ENCODE peak calls at places on chromosomes 11 and 22, in ten cellular contexts. One of them, this sample, is unnamed.

GRCh38 chr11:65309006-65309405 is 5.7 kb upstream of the CDC42EP2 start:
- DNase-seq in A549: no peak
- DNase-seq in body of pancreas: no peak
- DNase-seq in AG09309: no peak
- DNase-seq in hepatocyte: no peak
- DNase-seq in foreskin fibroblast: no peak
- DNase-seq in HFF-Myc: no peak
- DNase-seq in IMR-90: no peak
- DNase-seq in fibroblast of the aortic adventitia: no peak
- DNase-seq in fibroblast of mammary gland: no peak
- DNase-seq in this sample: no peak

GRCh38 chr11:75347781-75348613 is 3.5 kb downstream of the ARRB1 start:
- DNase-seq in A549: no peak
- DNase-seq in body of pancreas: no peak
- DNase-seq in AG09309: peak; percentile 67
- DNase-seq in hepatocyte: peak; percentile 63
- DNase-seq in foreskin fibroblast: peak; percentile 96
- DNase-seq in HFF-Myc: peak; percentile 98
- DNase-seq in IMR-90: peak; percentile 98
- DNase-seq in fibroblast of the aortic adventitia: peak; percentile 97
- DNase-seq in fibroblast of mammary gland: peak; percentile 98
- DNase-seq in this sample: peak; percentile 96

GRCh38 chr11:86461892-86462291 is 87.2 kb downstream of the CCDC81 start:
- DNase-seq in A549: no peak
- DNase-seq in body of pancreas: no peak
- DNase-seq in AG09309: no peak
- DNase-seq in hepatocyte: no peak
- DNase-seq in foreskin fibroblast: no peak
- DNase-seq in HFF-Myc: no peak
- DNase-seq in IMR-90: no peak
- DNase-seq in fibroblast of the aortic adventitia: no peak
- DNase-seq in fibroblast of mammary gland: no peak
- DNase-seq in this sample: no peak

GRCh38 chr11:19419021-19419750 is 178.4 kb upstream of the E2F8 start:
- DNase-seq in A549: peak; percentile 69
- DNase-seq in body of pancreas: no peak
- DNase-seq in AG09309: no peak
- DNase-seq in hepatocyte: no peak
- DNase-seq in foreskin fibroblast: peak; percentile 15
- DNase-seq in HFF-Myc: no peak
- DNase-seq in IMR-90: peak; percentile 89
- DNase-seq in fibroblast of the aortic adventitia: peak; percentile 85
- DNase-seq in fibroblast of mammary gland: peak; percentile 51
- DNase-seq in this sample: no peak

GRCh38 chr11:107821199-107821926 is 37.2 kb downstream of the SLC35F2 start:
- DNase-seq in A549: no peak
- DNase-seq in body of pancreas: no peak
- DNase-seq in AG09309: no peak
- DNase-seq in hepatocyte: no peak
- DNase-seq in foreskin fibroblast: no peak
- DNase-seq in HFF-Myc: no peak
- DNase-seq in IMR-90: peak; percentile 50
- DNase-seq in fibroblast of the aortic adventitia: peak; percentile 25
- DNase-seq in fibroblast of mammary gland: peak; percentile 40
- DNase-seq in this sample: peak; percentile 5

GRCh38 chr11:43904737-43905515 is 24.3 kb downstream of the ALKBH3 start:
- DNase-seq in A549: no peak
- DNase-seq in body of pancreas: no peak
- DNase-seq in AG09309: peak; percentile 25
- DNase-seq in hepatocyte: no peak
- DNase-seq in foreskin fibroblast: peak; percentile 15
- DNase-seq in HFF-Myc: no peak
- DNase-seq in IMR-90: peak; percentile 76
- DNase-seq in fibroblast of the aortic adventitia: peak; percentile 70
- DNase-seq in fibroblast of mammary gland: peak; percentile 82
- DNase-seq in this sample: no peak

GRCh38 chr11:2797741-2798361 is 87.7 kb downstream of the CDKN1C start:
- DNase-seq in A549: no peak
- DNase-seq in body of pancreas: no peak
- DNase-seq in AG09309: no peak
- DNase-seq in hepatocyte: no peak
- DNase-seq in foreskin fibroblast: no peak
- DNase-seq in HFF-Myc: no peak
- DNase-seq in IMR-90: no peak
- DNase-seq in fibroblast of the aortic adventitia: no peak
- DNase-seq in fibroblast of mammary gland: no peak
- DNase-seq in this sample: no peak

GRCh38 chr11:91272089-91272488 is 952.5 kb upstream of the FAT3 start:
- DNase-seq in A549: no peak
- DNase-seq in body of pancreas: no peak
- DNase-seq in AG09309: no peak
- DNase-seq in hepatocyte: no peak
- DNase-seq in foreskin fibroblast: no peak
- DNase-seq in HFF-Myc: no peak
- DNase-seq in IMR-90: no peak
- DNase-seq in fibroblast of the aortic adventitia: no peak
- DNase-seq in fibroblast of mammary gland: no peak
- DNase-seq in this sample: no peak

GRCh38 chr11:69075421-69076128 is 26.8 kb downstream of the TPCN2 start:
- DNase-seq in A549: no peak
- DNase-seq in body of pancreas: peak; percentile 35
- DNase-seq in AG09309: peak; percentile 95
- DNase-seq in hepatocyte: no peak
- DNase-seq in foreskin fibroblast: peak; percentile 97
- DNase-seq in HFF-Myc: peak; percentile 82
- DNase-seq in IMR-90: peak; percentile 99
- DNase-seq in fibroblast of the aortic adventitia: peak; percentile 99
- DNase-seq in fibroblast of mammary gland: peak; percentile 99
- DNase-seq in this sample: peak; percentile 96

GRCh38 chr11:68199295-68199987 is 13.7 kb downstream of the KMT5B start:
- DNase-seq in A549: no peak
- DNase-seq in body of pancreas: no peak
- DNase-seq in AG09309: no peak
- DNase-seq in hepatocyte: no peak
- DNase-seq in foreskin fibroblast: no peak
- DNase-seq in HFF-Myc: no peak
- DNase-seq in IMR-90: no peak
- DNase-seq in fibroblast of the aortic adventitia: no peak
- DNase-seq in fibroblast of mammary gland: no peak
- DNase-seq in this sample: no peak

GRCh38 chr11:82494988-82495432 is 238.7 kb downstream of the FAM181B start:
- DNase-seq in A549: peak; percentile 10
- DNase-seq in body of pancreas: peak; percentile 10
- DNase-seq in AG09309: no peak
- DNase-seq in hepatocyte: peak; percentile 47
- DNase-seq in foreskin fibroblast: no peak
- DNase-seq in HFF-Myc: no peak
- DNase-seq in IMR-90: no peak
- DNase-seq in fibroblast of the aortic adventitia: no peak
- DNase-seq in fibroblast of mammary gland: peak; percentile 5
- DNase-seq in this sample: no peak
- TF ChIP-seq CTCF in A549: no peak
- TF ChIP-seq CTCF in body of pancreas: peak; percentile 59
- TF ChIP-seq CTCF in AG09309: no peak
- TF ChIP-seq CTCF in hepatocyte: peak; percentile 41
- TF ChIP-seq CTCF in foreskin fibroblast: no peak
- TF ChIP-seq CTCF in HFF-Myc: no peak
- TF ChIP-seq CTCF in IMR-90: peak; percentile 8
- TF ChIP-seq CTCF in fibroblast of the aortic adventitia: no peak
- TF ChIP-seq CTCF in fibroblast of mammary gland: peak; percentile 18
- TF ChIP-seq CTCF in this sample: no peak

GRCh38 chr22:39932918-39933649 is 27.1 kb upstream of the TMA7B start:
- DNase-seq in A549: peak; percentile 22
- DNase-seq in body of pancreas: peak; percentile 52
- DNase-seq in AG09309: no peak
- DNase-seq in hepatocyte: peak; percentile 36
- DNase-seq in foreskin fibroblast: no peak
- DNase-seq in HFF-Myc: no peak
- DNase-seq in IMR-90: no peak
- DNase-seq in fibroblast of the aortic adventitia: peak; percentile 7
- DNase-seq in fibroblast of mammary gland: peak; percentile 43
- DNase-seq in this sample: peak; percentile 3
- TF ChIP-seq CTCF in A549: no peak
- TF ChIP-seq CTCF in body of pancreas: peak; percentile 63
- TF ChIP-seq CTCF in AG09309: peak; percentile 60
- TF ChIP-seq CTCF in hepatocyte: peak; percentile 41
- TF ChIP-seq CTCF in foreskin fibroblast: peak; percentile 60
- TF ChIP-seq CTCF in HFF-Myc: peak; percentile 81
- TF ChIP-seq CTCF in IMR-90: peak; percentile 44
- TF ChIP-seq CTCF in fibroblast of the aortic adventitia: peak; percentile 56
- TF ChIP-seq CTCF in fibroblast of mammary gland: peak; percentile 73
- TF ChIP-seq CTCF in this sample: peak; percentile 82

GRCh38 chr11:17498058-17498457 is 21.4 kb upstream of the ABCC8 start:
- DNase-seq in A549: no peak
- DNase-seq in body of pancreas: no peak
- DNase-seq in AG09309: no peak
- DNase-seq in hepatocyte: no peak
- DNase-seq in foreskin fibroblast: no peak
- DNase-seq in HFF-Myc: no peak
- DNase-seq in IMR-90: no peak
- DNase-seq in fibroblast of the aortic adventitia: no peak
- DNase-seq in fibroblast of mammary gland: no peak
- DNase-seq in this sample: no peak

GRCh38 chr11:17502630-17503029 is 26.0 kb upstream of the ABCC8 start:
- DNase-seq in A549: no peak
- DNase-seq in body of pancreas: no peak
- DNase-seq in AG09309: no peak
- DNase-seq in hepatocyte: no peak
- DNase-seq in foreskin fibroblast: no peak
- DNase-seq in HFF-Myc: no peak
- DNase-seq in IMR-90: no peak
- DNase-seq in fibroblast of the aortic adventitia: no peak
- DNase-seq in fibroblast of mammary gland: no peak
- DNase-seq in this sample: no peak

GRCh38 chr11:17500673-17501072 is 24.0 kb upstream of the ABCC8 start:
- DNase-seq in A549: no peak
- DNase-seq in body of pancreas: no peak
- DNase-seq in AG09309: no peak
- DNase-seq in hepatocyte: no peak
- DNase-seq in foreskin fibroblast: no peak
- DNase-seq in HFF-Myc: no peak
- DNase-seq in IMR-90: no peak
- DNase-seq in fibroblast of the aortic adventitia: no peak
- DNase-seq in fibroblast of mammary gland: no peak
- DNase-seq in this sample: no peak

GRCh38 chr11:17496406-17496805 is 19.8 kb upstream of the ABCC8 start:
- DNase-seq in A549: no peak
- DNase-seq in body of pancreas: no peak
- DNase-seq in AG09309: no peak
- DNase-seq in hepatocyte: no peak
- DNase-seq in foreskin fibroblast: peak; percentile 8
- DNase-seq in HFF-Myc: no peak
- DNase-seq in IMR-90: no peak
- DNase-seq in fibroblast of the aortic adventitia: peak; percentile 77
- DNase-seq in fibroblast of mammary gland: peak; percentile 12
- DNase-seq in this sample: no peak

GRCh38 chr11:17498475-17498874 is 21.8 kb upstream of the ABCC8 start:
- DNase-seq in A549: no peak
- DNase-seq in body of pancreas: no peak
- DNase-seq in AG09309: no peak
- DNase-seq in hepatocyte: no peak
- DNase-seq in foreskin fibroblast: peak; percentile 14
- DNase-seq in HFF-Myc: no peak
- DNase-seq in IMR-90: no peak
- DNase-seq in fibroblast of the aortic adventitia: no peak
- DNase-seq in fibroblast of mammary gland: no peak
- DNase-seq in this sample: no peak
- TF ChIP-seq CTCF in A549: no peak
- TF ChIP-seq CTCF in body of pancreas: no peak
- TF ChIP-seq CTCF in AG09309: peak; percentile 39
- TF ChIP-seq CTCF in hepatocyte: no peak
- TF ChIP-seq CTCF in foreskin fibroblast: peak; percentile 25
- TF ChIP-seq CTCF in HFF-Myc: peak; percentile 16
- TF ChIP-seq CTCF in IMR-90: peak; percentile 17
- TF ChIP-seq CTCF in fibroblast of the aortic adventitia: peak; percentile 13
- TF ChIP-seq CTCF in fibroblast of mammary gland: no peak
- TF ChIP-seq CTCF in this sample: peak; percentile 69

GRCh38 chr22:21694795-21695431 is 29.1 kb downstream of the PPIL2 start:
- DNase-seq in A549: no peak
- DNase-seq in body of pancreas: no peak
- DNase-seq in AG09309: no peak
- DNase-seq in hepatocyte: no peak
- DNase-seq in foreskin fibroblast: no peak
- DNase-seq in HFF-Myc: no peak
- DNase-seq in IMR-90: no peak
- DNase-seq in fibroblast of the aortic adventitia: no peak
- DNase-seq in fibroblast of mammary gland: no peak
- DNase-seq in this sample: no peak

GRCh38 chr22:21691773-21692172 is 26.0 kb downstream of the PPIL2 start:
- DNase-seq in A549: no peak
- DNase-seq in body of pancreas: no peak
- DNase-seq in AG09309: no peak
- DNase-seq in hepatocyte: no peak
- DNase-seq in foreskin fibroblast: no peak
- DNase-seq in HFF-Myc: no peak
- DNase-seq in IMR-90: no peak
- DNase-seq in fibroblast of the aortic adventitia: no peak
- DNase-seq in fibroblast of mammary gland: no peak
- DNase-seq in this sample: no peak

GRCh38 chr22:21693999-21694341 is 28.2 kb downstream of the PPIL2 start:
- DNase-seq in A549: no peak
- DNase-seq in body of pancreas: no peak
- DNase-seq in AG09309: no peak
- DNase-seq in hepatocyte: no peak
- DNase-seq in foreskin fibroblast: no peak
- DNase-seq in HFF-Myc: no peak
- DNase-seq in IMR-90: no peak
- DNase-seq in fibroblast of the aortic adventitia: no peak
- DNase-seq in fibroblast of mammary gland: no peak
- DNase-seq in this sample: no peak

GRCh38 chr22:21694394-21694793 is 28.6 kb downstream of the PPIL2 start:
- DNase-seq in A549: no peak
- DNase-seq in body of pancreas: no peak
- DNase-seq in AG09309: no peak
- DNase-seq in hepatocyte: no peak
- DNase-seq in foreskin fibroblast: no peak
- DNase-seq in HFF-Myc: no peak
- DNase-seq in IMR-90: no peak
- DNase-seq in fibroblast of the aortic adventitia: no peak
- DNase-seq in fibroblast of mammary gland: no peak
- DNase-seq in this sample: no peak

DNA sequence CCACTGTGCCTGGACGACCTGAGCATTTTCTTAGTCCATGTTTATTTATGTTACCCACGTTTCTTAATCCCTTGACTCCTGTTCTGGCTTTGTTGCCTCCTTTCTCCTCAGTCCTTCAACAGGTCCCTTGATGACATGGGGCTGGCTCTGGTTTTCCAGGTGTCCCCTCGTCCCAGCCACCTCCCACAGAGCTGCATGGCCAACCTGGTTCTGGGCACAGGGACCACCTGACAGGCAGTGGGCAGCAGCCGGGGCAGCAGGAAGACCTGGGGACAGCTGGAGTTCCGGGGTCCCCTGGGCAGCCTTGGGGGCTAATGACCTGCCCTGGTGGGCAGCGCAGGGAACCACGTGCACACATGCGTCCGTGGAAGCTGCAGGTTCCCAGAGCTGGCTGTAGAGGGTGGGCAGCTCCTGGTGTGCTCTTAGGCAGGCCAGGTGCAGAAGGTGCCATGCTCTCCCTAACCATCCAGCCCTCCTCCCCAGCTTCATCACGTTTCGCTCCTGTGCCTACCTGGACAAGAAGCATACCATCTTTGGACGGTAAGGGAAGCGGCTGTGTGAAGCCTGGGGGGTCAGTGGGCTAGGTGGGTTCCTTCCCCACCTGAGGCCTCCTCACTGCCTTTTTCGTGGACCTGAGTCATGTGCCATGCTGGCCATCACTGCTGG is 27.7 kb downstream of the PPIL2 start:
- DNase-seq in A549: no peak
- DNase-seq in body of pancreas: no peak
- DNase-seq in AG09309: no peak
- DNase-seq in hepatocyte: no peak
- DNase-seq in foreskin fibroblast: no peak
- DNase-seq in HFF-Myc: no peak
- DNase-seq in IMR-90: no peak
- DNase-seq in fibroblast of the aortic adventitia: no peak
- DNase-seq in fibroblast of mammary gland: no peak
- DNase-seq in this sample: no peak
- TF ChIP-seq CTCF in A549: no peak
- TF ChIP-seq CTCF in body of pancreas: no peak
- TF ChIP-seq CTCF in AG09309: no peak
- TF ChIP-seq CTCF in hepatocyte: no peak
- TF ChIP-seq CTCF in foreskin fibroblast: no peak
- TF ChIP-seq CTCF in HFF-Myc: no peak
- TF ChIP-seq CTCF in IMR-90: no peak
- TF ChIP-seq CTCF in fibroblast of the aortic adventitia: no peak
- TF ChIP-seq CTCF in fibroblast of mammary gland: no peak
- TF ChIP-seq CTCF in this sample: no peak